ENCODE peak calls at places on chromosome 11, in four cellular contexts. W is AG09309, H is upper lobe of right lung, V is spleen. R is an unnamed sample.

GRCh38 chr11:64888761-64889511 is 10.5 kb upstream of the EHD1 start:
- DNase-seq in W (no peak), H (no peak), V (no peak), R (no peak)

GRCh38 chr11:12733091-12733490 is 58.9 kb downstream of the TEAD1 start:
- DNase-seq in W (no peak), H (no peak), V (no peak), R (no peak)

GRCh38 chr11:134741453-134742227 is 329.6 kb upstream of the B3GAT1 start:
- DNase-seq in W (no peak), H (no peak), V (peak), R (peak)

GRCh38 chr11:76624515-76625379 is 45.8 kb downstream of the LRRC32 start:
- DNase-seq in W (no peak), H (no peak), V (peak), R (no peak)

GRCh38 chr11:120244966-120245365 is 5.0 kb downstream of the POU2F3 start:
- DNase-seq in W (no peak), H (no peak), V (peak), R (no peak)

GRCh38 chr11:18650859-18651557 is 16.9 kb upstream of the SPTY2D1 start:
- DNase-seq in W (no peak), H (no peak), V (no peak), R (peak)

GRCh38 chr11:112157274-112157766 is 6.6 kb downstream of the IL18 start:
- DNase-seq in W (peak), H (no peak), V (no peak), R (no peak)

GRCh38 chr11:75598264-75598663 is 36.2 kb downstream of the SERPINH1 start:
- DNase-seq in W (no peak), H (no peak), V (no peak), R (no peak)

GRCh38 chr11:373716-374551 is 4.6 kb downstream of the B4GALNT4 start:
- DNase-seq in W (no peak), H (no peak), V (no peak), R (peak)

GRCh38 chr11:99316761-99317475 is 296.2 kb downstream of the CNTN5 start:
- DNase-seq in W (no peak), H (no peak), V (no peak), R (no peak)

GRCh38 chr11:122634507-122634906 is 21.0 kb upstream of the UBASH3B start:
- DNase-seq in W (no peak), H (no peak), V (peak), R (peak)

GRCh38 chr11:77654770-77655434 is 17.3 kb upstream of the CLNS1A start:
- DNase-seq in W (no peak), H (no peak), V (no peak), R (no peak)

GRCh38 chr11:70703141-70704052 is 305.1 kb downstream of the CTTN start:
- DNase-seq in W (no peak), H (peak), V (peak), R (peak)

GRCh38 chr11:83047515-83048225 is 24.0 kb downstream of the RAB30 start:
- DNase-seq in W (no peak), H (no peak), V (no peak), R (no peak)

GRCh38 chr11:130086627-130087026 is 16.9 kb downstream of the APLP2 start:
- DNase-seq in W (no peak), H (no peak), V (no peak), R (no peak)

GRCh38 chr11:2928605-2929510 is at the start of gene PHLDA2:
- DNase-seq in W (no peak), H (peak), V (peak), R (peak)

GRCh38 chr11:134333951-134334350 is 2.2 kb downstream of the GLB1L2 start:
- DNase-seq in W (no peak), H (no peak), V (no peak), R (no peak)

GRCh38 chr11:132685174-132685611 is 847.1 kb downstream of the OPCML start:
- DNase-seq in W (peak), H (no peak), V (no peak), R (no peak)

GRCh38 chr11:92828576-92828975 is 140.9 kb upstream of the MTNR1B start:
- DNase-seq in W (no peak), H (no peak), V (no peak), R (no peak)

GRCh38 chr11:11171854-11172253 is 181.2 kb downstream of the CSNK2A3 start:
- DNase-seq in W (no peak), H (no peak), V (no peak), R (no peak)

GRCh38 chr11:22461626-22462025 is 123.4 kb downstream of the SLC17A6 start:
- DNase-seq in W (no peak), H (no peak), V (no peak), R (no peak)

GRCh38 chr11:36326524-36327419 is 30.7 kb downstream of the PRR5L start:
- DNase-seq in W (no peak), H (no peak), V (no peak), R (peak)

GRCh38 chr11:76329084-76329648 is 51.8 kb downstream of the THAP12 start:
- DNase-seq in W (no peak), H (no peak), V (no peak), R (peak)

GRCh38 chr11:94198718-94199117 is 70.1 kb downstream of the PANX1 start:
- DNase-seq in W (no peak), H (no peak), V (no peak), R (no peak)

GRCh38 chr11:94201004-94201465 is 72.4 kb downstream of the PANX1 start:
- DNase-seq in W (no peak), H (no peak), V (no peak), R (no peak)

GRCh38 chr11:94199367-94200130 is 70.9 kb downstream of the PANX1 start:
- DNase-seq in W (no peak), H (no peak), V (no peak), R (no peak)

GRCh38 chr11:94203070-94203469 is 74.4 kb downstream of the PANX1 start:
- DNase-seq in W (no peak), H (no peak), V (no peak), R (no peak)
- H3K4me3 ChIP-seq in W (no peak), H (no peak), V (no peak), R (no peak)

GRCh38 chr11:117230286-117230961 is 1.4 kb downstream of the PCSK7 start:
- DNase-seq in W (no peak), H (no peak), V (no peak), R (no peak)
- H3K4me3 ChIP-seq in W (peak), H (peak), V (peak), R (no peak)

GRCh38 chr11:128588086-128588485 is 728 bp upstream of the ETS1 start:
- DNase-seq in W (no peak), H (no peak), V (no peak), R (no peak)

GRCh38 chr11:128585498-128586238 is 1.7 kb downstream of the ETS1 start:
- DNase-seq in W (no peak), H (no peak), V (no peak), R (no peak)

GRCh38 chr11:128587415-128587814 is at the start of gene ETS1:
- DNase-seq in W (no peak), H (no peak), V (no peak), R (no peak)

GRCh38 chr11:128584253-128584652 is 3.1 kb downstream of the ETS1 start:
- DNase-seq in W (no peak), H (no peak), V (no peak), R (no peak)

GRCh38 chr11:128586689-128587088 is 669 bp downstream of the ETS1 start:
- DNase-seq in W (no peak), H (no peak), V (no peak), R (no peak)
- H3K4me3 ChIP-seq in W (no peak), H (peak), V (peak), R (peak)

GRCh38 chr11:100715163-100715792 is 28.2 kb downstream of the ARHGAP42 start:
- DNase-seq in W (no peak), H (no peak), V (no peak), R (no peak)

GRCh38 chr11:100716848-100717247 is 29.8 kb downstream of the ARHGAP42 start:
- DNase-seq in W (no peak), H (no peak), V (no peak), R (no peak)

GRCh38 chr11:100719362-100719761 is 32.3 kb downstream of the ARHGAP42 start:
- DNase-seq in W (no peak), H (no peak), V (no peak), R (peak)

DNA sequence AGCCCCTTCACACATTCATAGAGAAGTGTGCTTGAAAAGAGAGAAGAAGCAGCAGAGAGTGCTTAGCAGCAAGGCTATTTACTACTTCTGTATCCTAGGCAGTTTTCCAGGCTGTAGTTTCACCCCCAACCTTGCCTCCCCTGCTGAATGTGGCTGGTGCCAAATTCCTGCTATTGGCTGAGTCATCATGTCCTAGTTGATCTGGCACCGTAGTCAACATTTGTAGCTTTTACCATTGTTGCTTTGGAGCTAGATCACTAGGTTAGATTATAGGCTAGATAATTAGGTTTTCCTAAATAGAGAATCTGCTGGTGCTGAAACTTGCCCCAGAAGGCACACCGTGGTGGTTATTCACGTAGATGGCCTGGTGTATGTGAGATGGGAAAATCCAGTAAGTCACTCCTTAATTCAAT is 32.7 kb downstream of the ARHGAP42 start:
- DNase-seq in W (peak), H (no peak), V (no peak), R (peak)
- H3K4me3 ChIP-seq in W (no peak), H (no peak), V (no peak), R (no peak)

DNA sequence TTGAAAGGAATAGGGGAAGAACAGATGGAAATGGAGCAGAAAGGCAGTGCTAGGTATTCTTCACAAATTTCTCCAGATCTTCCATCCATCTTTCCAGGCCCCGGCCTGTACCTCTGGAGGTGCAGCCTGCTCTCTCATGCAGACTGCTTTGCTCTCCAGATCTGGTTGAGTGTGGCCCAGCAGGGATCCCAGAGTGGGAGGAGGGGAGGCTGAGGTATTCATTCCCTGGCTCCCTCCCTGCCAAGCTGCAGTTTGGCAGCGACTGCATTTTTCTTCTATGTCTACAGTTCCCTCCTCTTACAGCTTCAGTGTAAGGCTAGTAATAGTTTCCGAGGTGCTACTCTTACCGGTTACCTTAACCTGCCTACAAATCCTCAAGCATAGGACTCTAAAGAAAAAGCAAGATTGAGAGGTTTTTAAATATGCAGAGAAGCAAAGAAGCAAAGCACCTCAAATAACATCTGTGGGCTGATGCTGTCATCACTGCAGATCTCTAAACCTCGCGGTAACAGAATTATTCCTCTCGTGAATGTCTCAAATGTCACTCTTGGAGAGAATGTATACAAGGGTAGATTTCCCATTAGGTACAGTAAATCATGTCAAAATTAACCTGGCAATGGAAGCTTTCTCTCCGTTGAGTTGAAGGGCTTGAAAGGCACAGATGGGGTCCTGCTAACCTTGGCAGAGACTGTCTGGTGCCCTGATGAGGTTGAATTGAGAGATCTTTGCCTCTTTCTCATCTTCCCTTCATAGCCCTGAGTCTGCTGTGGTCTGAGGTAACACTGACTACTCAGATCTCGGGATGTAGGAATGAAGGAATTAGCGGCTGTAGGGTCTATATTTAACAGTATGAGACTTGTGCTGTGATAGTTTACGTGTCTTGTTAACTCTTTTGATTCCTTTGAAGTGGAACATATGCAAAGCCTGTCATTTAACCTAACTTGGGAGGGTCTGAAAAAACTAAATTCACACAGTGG is 297.9 kb upstream of the C11orf87 start:
- DNase-seq in W (peak), H (no peak), V (no peak), R (peak)
- H3K4me3 ChIP-seq in W (no peak), H (no peak), V (no peak), R (no peak)

GRCh38 chr11:95324826-95325225 is 93.8 kb upstream of the SESN3 start:
- DNase-seq in W (no peak), H (no peak), V (no peak), R (no peak)
- H3K4me3 ChIP-seq in W (no peak), H (no peak), V (no peak), R (no peak)

GRCh38 chr11:61579398-61580291 is 1.2 kb downstream of the SYT7 start:
- DNase-seq in W (no peak), H (no peak), V (no peak), R (peak)
- H3K4me3 ChIP-seq in W (peak), H (no peak), V (peak), R (peak)

R was measured in H7.